ENCODE peak calls at places on chromosomes 6 and 20, in nine cellular contexts. One of them, this sample, is unnamed.

GRCh38 chr6:151199976-151200375 is 39.8 kb upstream of the AKAP12 start:
- DNase-seq in AG10803: no peak
- DNase-seq in NCI-H1930: no peak
- DNase-seq in foreskin melanocyte: no peak
- DNase-seq in NCI-H2029 treated with DMSO at 0.1 percent for 48 hours: no peak
- DNase-seq in M059J: no peak
- DNase-seq in iPS-NIHi11: no peak
- DNase-seq in C1 segment of cervical spinal cord: no peak
- DNase-seq in ACHN: no peak
- DNase-seq in this sample: no peak

GRCh38 chr6:43383021-43383667 is 13.7 kb upstream of the ZNF318 start:
- DNase-seq in AG10803: peak; percentile 46
- DNase-seq in NCI-H1930: no peak
- DNase-seq in foreskin melanocyte: no peak
- DNase-seq in NCI-H2029 treated with DMSO at 0.1 percent for 48 hours: no peak
- DNase-seq in M059J: peak; percentile 63
- DNase-seq in iPS-NIHi11: no peak
- DNase-seq in C1 segment of cervical spinal cord: no peak
- DNase-seq in ACHN: peak; percentile 24
- DNase-seq in this sample: no peak

GRCh38 chr20:61045876-61046585 is 206.0 kb upstream of the CDH4 start:
- DNase-seq in AG10803: no peak
- DNase-seq in NCI-H1930: no peak
- DNase-seq in foreskin melanocyte: no peak
- DNase-seq in NCI-H2029 treated with DMSO at 0.1 percent for 48 hours: no peak
- DNase-seq in M059J: no peak
- DNase-seq in iPS-NIHi11: no peak
- DNase-seq in C1 segment of cervical spinal cord: no peak
- DNase-seq in ACHN: no peak
- DNase-seq in this sample: no peak

GRCh38 chr6:17418281-17419188 is 25.1 kb downstream of the CAP2 start:
- DNase-seq in AG10803: peak; percentile 86
- DNase-seq in NCI-H1930: no peak
- DNase-seq in foreskin melanocyte: no peak
- DNase-seq in NCI-H2029 treated with DMSO at 0.1 percent for 48 hours: no peak
- DNase-seq in M059J: peak; percentile 95
- DNase-seq in iPS-NIHi11: no peak
- DNase-seq in C1 segment of cervical spinal cord: no peak
- DNase-seq in ACHN: peak; percentile 27
- DNase-seq in this sample: no peak

GRCh38 chr6:21504790-21505189 is 88.8 kb upstream of the SOX4 start:
- DNase-seq in AG10803: no peak
- DNase-seq in NCI-H1930: no peak
- DNase-seq in foreskin melanocyte: no peak
- DNase-seq in NCI-H2029 treated with DMSO at 0.1 percent for 48 hours: peak; percentile 71
- DNase-seq in M059J: no peak
- DNase-seq in iPS-NIHi11: no peak
- DNase-seq in C1 segment of cervical spinal cord: no peak
- DNase-seq in ACHN: no peak
- DNase-seq in this sample: no peak

GRCh38 chr6:106553440-106553839 is 75.9 kb downstream of the RTN4IP1 start:
- DNase-seq in AG10803: no peak
- DNase-seq in NCI-H1930: no peak
- DNase-seq in foreskin melanocyte: no peak
- DNase-seq in NCI-H2029 treated with DMSO at 0.1 percent for 48 hours: no peak
- DNase-seq in M059J: no peak
- DNase-seq in iPS-NIHi11: no peak
- DNase-seq in C1 segment of cervical spinal cord: no peak
- DNase-seq in ACHN: no peak
- DNase-seq in this sample: no peak

GRCh38 chr6:158653577-158654354 is 3.9 kb downstream of the SYTL3 start:
- DNase-seq in AG10803: peak; percentile 70
- DNase-seq in NCI-H1930: no peak
- DNase-seq in foreskin melanocyte: no peak
- DNase-seq in NCI-H2029 treated with DMSO at 0.1 percent for 48 hours: no peak
- DNase-seq in M059J: no peak
- DNase-seq in iPS-NIHi11: no peak
- DNase-seq in C1 segment of cervical spinal cord: no peak
- DNase-seq in ACHN: no peak
- DNase-seq in this sample: peak; percentile 62

GRCh38 chr6:149846321-149846720 is 17.8 kb downstream of the LRP11 start:
- DNase-seq in AG10803: peak; percentile 82
- DNase-seq in NCI-H1930: no peak
- DNase-seq in foreskin melanocyte: no peak
- DNase-seq in NCI-H2029 treated with DMSO at 0.1 percent for 48 hours: no peak
- DNase-seq in M059J: peak; percentile 96
- DNase-seq in iPS-NIHi11: peak; percentile 35
- DNase-seq in C1 segment of cervical spinal cord: no peak
- DNase-seq in ACHN: peak; percentile 84
- DNase-seq in this sample: no peak

GRCh38 chr20:62395311-62396242 is 8.7 kb downstream of the RPS21 start:
- DNase-seq in AG10803: no peak
- DNase-seq in NCI-H1930: no peak
- DNase-seq in foreskin melanocyte: no peak
- DNase-seq in NCI-H2029 treated with DMSO at 0.1 percent for 48 hours: no peak
- DNase-seq in M059J: no peak
- DNase-seq in iPS-NIHi11: no peak
- DNase-seq in C1 segment of cervical spinal cord: no peak
- DNase-seq in ACHN: no peak
- DNase-seq in this sample: no peak

GRCh38 chr6:109491207-109491938 is 8.4 kb upstream of the ZBTB24 start:
- DNase-seq in AG10803: no peak
- DNase-seq in NCI-H1930: no peak
- DNase-seq in foreskin melanocyte: no peak
- DNase-seq in NCI-H2029 treated with DMSO at 0.1 percent for 48 hours: peak; percentile 15
- DNase-seq in M059J: peak; percentile 72
- DNase-seq in iPS-NIHi11: peak; percentile 39
- DNase-seq in C1 segment of cervical spinal cord: no peak
- DNase-seq in ACHN: no peak
- DNase-seq in this sample: no peak

GRCh38 chr6:119096683-119097310 is 18.3 kb upstream of the FAM184A start:
- DNase-seq in AG10803: peak; percentile 24
- DNase-seq in NCI-H1930: no peak
- DNase-seq in foreskin melanocyte: peak; percentile 90
- DNase-seq in NCI-H2029 treated with DMSO at 0.1 percent for 48 hours: no peak
- DNase-seq in M059J: no peak
- DNase-seq in iPS-NIHi11: no peak
- DNase-seq in C1 segment of cervical spinal cord: peak; percentile 28
- DNase-seq in ACHN: no peak
- DNase-seq in this sample: no peak

GRCh38 chr20:605237-605636 is 4.9 kb downstream of the TCF15 start:
- DNase-seq in AG10803: no peak
- DNase-seq in NCI-H1930: no peak
- DNase-seq in foreskin melanocyte: no peak
- DNase-seq in NCI-H2029 treated with DMSO at 0.1 percent for 48 hours: no peak
- DNase-seq in M059J: peak; percentile 53
- DNase-seq in iPS-NIHi11: no peak
- DNase-seq in C1 segment of cervical spinal cord: no peak
- DNase-seq in ACHN: no peak
- DNase-seq in this sample: no peak

GRCh38 chr6:146968041-146968760 is 236.0 kb upstream of the STXBP5 start:
- DNase-seq in AG10803: peak; percentile 84
- DNase-seq in NCI-H1930: no peak
- DNase-seq in foreskin melanocyte: peak; percentile 29
- DNase-seq in NCI-H2029 treated with DMSO at 0.1 percent for 48 hours: no peak
- DNase-seq in M059J: peak; percentile 72
- DNase-seq in iPS-NIHi11: peak; percentile 40
- DNase-seq in C1 segment of cervical spinal cord: no peak
- DNase-seq in ACHN: no peak
- DNase-seq in this sample: no peak

GRCh38 chr6:37994238-37994637 is 174.7 kb downstream of the ZFAND3 start:
- DNase-seq in AG10803: peak; percentile 31
- DNase-seq in NCI-H1930: no peak
- DNase-seq in foreskin melanocyte: no peak
- DNase-seq in NCI-H2029 treated with DMSO at 0.1 percent for 48 hours: peak; percentile 30
- DNase-seq in M059J: peak; percentile 62
- DNase-seq in iPS-NIHi11: no peak
- DNase-seq in C1 segment of cervical spinal cord: no peak
- DNase-seq in ACHN: no peak
- DNase-seq in this sample: no peak

GRCh38 chr6:133956413-133957049 is 3.5 kb downstream of the TBPL1 start:
- DNase-seq in AG10803: no peak
- DNase-seq in NCI-H1930: no peak
- DNase-seq in foreskin melanocyte: no peak
- DNase-seq in NCI-H2029 treated with DMSO at 0.1 percent for 48 hours: no peak
- DNase-seq in M059J: no peak
- DNase-seq in iPS-NIHi11: no peak
- DNase-seq in C1 segment of cervical spinal cord: no peak
- DNase-seq in ACHN: no peak
- DNase-seq in this sample: no peak

GRCh38 chr6:52840763-52841585 is at the start of gene GSTA5:
- DNase-seq in AG10803: peak; percentile 20
- DNase-seq in NCI-H1930: no peak
- DNase-seq in foreskin melanocyte: no peak
- DNase-seq in NCI-H2029 treated with DMSO at 0.1 percent for 48 hours: no peak
- DNase-seq in M059J: peak; percentile 74
- DNase-seq in iPS-NIHi11: no peak
- DNase-seq in C1 segment of cervical spinal cord: no peak
- DNase-seq in ACHN: no peak
- DNase-seq in this sample: no peak

GRCh38 chr6:44255848-44256247 is 1.5 kb downstream of the SLC35B2 start:
- DNase-seq in AG10803: no peak
- DNase-seq in NCI-H1930: no peak
- DNase-seq in foreskin melanocyte: no peak
- DNase-seq in NCI-H2029 treated with DMSO at 0.1 percent for 48 hours: no peak
- DNase-seq in M059J: no peak
- DNase-seq in iPS-NIHi11: no peak
- DNase-seq in C1 segment of cervical spinal cord: no peak
- DNase-seq in ACHN: no peak
- DNase-seq in this sample: no peak

GRCh38 chr20:2986466-2986865 is 57.0 kb upstream of the GNRH2 start:
- DNase-seq in AG10803: peak; percentile 66
- DNase-seq in NCI-H1930: no peak
- DNase-seq in foreskin melanocyte: no peak
- DNase-seq in NCI-H2029 treated with DMSO at 0.1 percent for 48 hours: no peak
- DNase-seq in M059J: no peak
- DNase-seq in iPS-NIHi11: no peak
- DNase-seq in C1 segment of cervical spinal cord: no peak
- DNase-seq in ACHN: no peak
- DNase-seq in this sample: no peak

GRCh38 chr6:151088599-151088935 is 151.2 kb upstream of the AKAP12 start:
- DNase-seq in AG10803: no peak
- DNase-seq in NCI-H1930: no peak
- DNase-seq in foreskin melanocyte: no peak
- DNase-seq in NCI-H2029 treated with DMSO at 0.1 percent for 48 hours: no peak
- DNase-seq in M059J: no peak
- DNase-seq in iPS-NIHi11: no peak
- DNase-seq in C1 segment of cervical spinal cord: no peak
- DNase-seq in ACHN: no peak
- DNase-seq in this sample: no peak

GRCh38 chr6:1382883-1383728 is 6.3 kb upstream of the FOXF2 start:
- DNase-seq in AG10803: no peak
- DNase-seq in NCI-H1930: no peak
- DNase-seq in foreskin melanocyte: no peak
- DNase-seq in NCI-H2029 treated with DMSO at 0.1 percent for 48 hours: no peak
- DNase-seq in M059J: no peak
- DNase-seq in iPS-NIHi11: no peak
- DNase-seq in C1 segment of cervical spinal cord: no peak
- DNase-seq in ACHN: no peak
- DNase-seq in this sample: no peak

GRCh38 chr20:61284752-61285151 is 32.7 kb downstream of the CDH4 start:
- DNase-seq in AG10803: no peak
- DNase-seq in NCI-H1930: no peak
- DNase-seq in foreskin melanocyte: no peak
- DNase-seq in NCI-H2029 treated with DMSO at 0.1 percent for 48 hours: no peak
- DNase-seq in M059J: no peak
- DNase-seq in iPS-NIHi11: no peak
- DNase-seq in C1 segment of cervical spinal cord: no peak
- DNase-seq in ACHN: no peak
- DNase-seq in this sample: no peak

GRCh38 chr6:33418690-33419291 is 884 bp upstream of the CUTA start:
- DNase-seq in AG10803: no peak
- DNase-seq in NCI-H1930: no peak
- DNase-seq in foreskin melanocyte: no peak
- DNase-seq in NCI-H2029 treated with DMSO at 0.1 percent for 48 hours: no peak
- DNase-seq in M059J: no peak
- DNase-seq in iPS-NIHi11: no peak
- DNase-seq in C1 segment of cervical spinal cord: no peak
- DNase-seq in ACHN: peak; percentile 25
- DNase-seq in this sample: no peak

GRCh38 chr20:23298155-23298554 is 52.4 kb upstream of the NXT1 start:
- DNase-seq in AG10803: peak; percentile 37
- DNase-seq in NCI-H1930: no peak
- DNase-seq in foreskin melanocyte: no peak
- DNase-seq in NCI-H2029 treated with DMSO at 0.1 percent for 48 hours: no peak
- DNase-seq in M059J: no peak
- DNase-seq in iPS-NIHi11: no peak
- DNase-seq in C1 segment of cervical spinal cord: no peak
- DNase-seq in ACHN: no peak
- DNase-seq in this sample: no peak

GRCh38 chr6:72622094-72622540 is 253 bp downstream of the KCNQ5 start:
- DNase-seq in AG10803: peak; percentile 48
- DNase-seq in NCI-H1930: peak; percentile 66
- DNase-seq in foreskin melanocyte: peak; percentile 31
- DNase-seq in NCI-H2029 treated with DMSO at 0.1 percent for 48 hours: peak; percentile 41
- DNase-seq in M059J: peak; percentile 76
- DNase-seq in iPS-NIHi11: peak; percentile 74
- DNase-seq in C1 segment of cervical spinal cord: peak; percentile 9
- DNase-seq in ACHN: peak; percentile 59
- DNase-seq in this sample: peak; percentile 68

GRCh38 chr20:24194133-24194532 is 205.6 kb upstream of the GGTLC1 start:
- DNase-seq in AG10803: no peak
- DNase-seq in NCI-H1930: no peak
- DNase-seq in foreskin melanocyte: no peak
- DNase-seq in NCI-H2029 treated with DMSO at 0.1 percent for 48 hours: no peak
- DNase-seq in M059J: peak; percentile 34
- DNase-seq in iPS-NIHi11: no peak
- DNase-seq in C1 segment of cervical spinal cord: no peak
- DNase-seq in ACHN: no peak
- DNase-seq in this sample: no peak

GRCh38 chr6:83417880-83418663 is 12.8 kb downstream of the ME1 start:
- DNase-seq in AG10803: peak; percentile 67
- DNase-seq in NCI-H1930: no peak
- DNase-seq in foreskin melanocyte: peak; percentile 25
- DNase-seq in NCI-H2029 treated with DMSO at 0.1 percent for 48 hours: no peak
- DNase-seq in M059J: peak; percentile 57
- DNase-seq in iPS-NIHi11: peak; percentile 36
- DNase-seq in C1 segment of cervical spinal cord: no peak
- DNase-seq in ACHN: peak; percentile 55
- DNase-seq in this sample: no peak

GRCh38 chr20:9611921-9612320 is 97.5 kb downstream of the LAMP5 start:
- DNase-seq in AG10803: no peak
- DNase-seq in NCI-H1930: no peak
- DNase-seq in foreskin melanocyte: no peak
- DNase-seq in NCI-H2029 treated with DMSO at 0.1 percent for 48 hours: no peak
- DNase-seq in M059J: no peak
- DNase-seq in iPS-NIHi11: no peak
- DNase-seq in C1 segment of cervical spinal cord: no peak
- DNase-seq in ACHN: no peak
- DNase-seq in this sample: no peak

GRCh38 chr20:52441708-52442107 is 250.1 kb upstream of the ZFP64 start:
- DNase-seq in AG10803: no peak
- DNase-seq in NCI-H1930: no peak
- DNase-seq in foreskin melanocyte: no peak
- DNase-seq in NCI-H2029 treated with DMSO at 0.1 percent for 48 hours: no peak
- DNase-seq in M059J: no peak
- DNase-seq in iPS-NIHi11: no peak
- DNase-seq in C1 segment of cervical spinal cord: no peak
- DNase-seq in ACHN: no peak
- DNase-seq in this sample: no peak

GRCh38 chr6:164107297-164107995 is 692.9 kb downstream of the QKI start:
- DNase-seq in AG10803: peak; percentile 36
- DNase-seq in NCI-H1930: peak; percentile 9
- DNase-seq in foreskin melanocyte: no peak
- DNase-seq in NCI-H2029 treated with DMSO at 0.1 percent for 48 hours: no peak
- DNase-seq in M059J: peak; percentile 33
- DNase-seq in iPS-NIHi11: no peak
- DNase-seq in C1 segment of cervical spinal cord: no peak
- DNase-seq in ACHN: no peak
- DNase-seq in this sample: no peak

GRCh38 chr6:116287668-116288282 is 8.0 kb upstream of the TSPYL1 start:
- DNase-seq in AG10803: peak; percentile 64
- DNase-seq in NCI-H1930: peak; percentile 53
- DNase-seq in foreskin melanocyte: no peak
- DNase-seq in NCI-H2029 treated with DMSO at 0.1 percent for 48 hours: peak; percentile 100
- DNase-seq in M059J: peak; percentile 42
- DNase-seq in iPS-NIHi11: peak; percentile 37
- DNase-seq in C1 segment of cervical spinal cord: no peak
- DNase-seq in ACHN: peak; percentile 51
- DNase-seq in this sample: no peak

GRCh38 chr6:106107043-106107613 is 21.0 kb downstream of the PRDM1 start:
- DNase-seq in AG10803: no peak
- DNase-seq in NCI-H1930: no peak
- DNase-seq in foreskin melanocyte: no peak
- DNase-seq in NCI-H2029 treated with DMSO at 0.1 percent for 48 hours: no peak
- DNase-seq in M059J: no peak
- DNase-seq in iPS-NIHi11: no peak
- DNase-seq in C1 segment of cervical spinal cord: no peak
- DNase-seq in ACHN: no peak
- DNase-seq in this sample: no peak